ENCODE peak calls at places on chromosome 19, in six cellular contexts. D, Z, H, N, A and W are unnamed samples.

GRCh38 chr19:919157-920050 is 2.3 kb downstream of the KISS1R start:
- DNase-seq in D (no peak), Z (no peak), H (no peak), N (peak; percentile 73), A (no peak), W (no peak)

GRCh38 chr19:5470264-5470671 is 15.1 kb downstream of the ZNRF4 start:
- DNase-seq in D (no peak), Z (no peak), H (no peak), N (no peak), A (no peak), W (no peak)

GRCh38 chr19:57050863-57051262 is 68.9 kb upstream of the USP29 start:
- DNase-seq in D (no peak), Z (no peak), H (no peak), N (no peak), A (no peak), W (no peak)

GRCh38 chr19:4606921-4607678 is 32.2 kb upstream of the TNFAIP8L1 start:
- DNase-seq in D (no peak), Z (peak; percentile 74), H (peak; percentile 68), N (peak; percentile 74), A (peak; percentile 24), W (peak; percentile 75)

GRCh38 chr19:34431681-34432402 is 3.7 kb downstream of the UBA2 start:
- DNase-seq in D (peak; percentile 82), Z (no peak), H (no peak), N (no peak), A (peak; percentile 52), W (no peak)

GRCh38 chr19:33275933-33276619 is 26.3 kb downstream of the CEBPA start:
- DNase-seq in D (no peak), Z (no peak), H (no peak), N (no peak), A (no peak), W (no peak)

GRCh38 chr19:8333771-8334457 is 9.1 kb downstream of the KANK3 start:
- DNase-seq in D (no peak), Z (peak; percentile 66), H (no peak), N (peak; percentile 73), A (no peak), W (no peak)

GRCh38 chr19:56639217-56639616 is 3.7 kb upstream of the SMIM17 start:
- DNase-seq in D (peak; percentile 3), Z (no peak), H (peak; percentile 63), N (no peak), A (peak; percentile 5), W (peak; percentile 53)

GRCh38 chr19:743168-743687 is 7.7 kb upstream of the MISP start:
- DNase-seq in D (no peak), Z (no peak), H (peak; percentile 30), N (no peak), A (no peak), W (no peak)

GRCh38 chr19:35498984-35499383 is 8.7 kb upstream of the KRTDAP start:
- DNase-seq in D (no peak), Z (no peak), H (no peak), N (no peak), A (no peak), W (no peak)

GRCh38 chr19:33234092-33234491 is 8.4 kb upstream of the SLC7A10 start:
- DNase-seq in D (no peak), Z (no peak), H (no peak), N (no peak), A (no peak), W (no peak)

DNA sequence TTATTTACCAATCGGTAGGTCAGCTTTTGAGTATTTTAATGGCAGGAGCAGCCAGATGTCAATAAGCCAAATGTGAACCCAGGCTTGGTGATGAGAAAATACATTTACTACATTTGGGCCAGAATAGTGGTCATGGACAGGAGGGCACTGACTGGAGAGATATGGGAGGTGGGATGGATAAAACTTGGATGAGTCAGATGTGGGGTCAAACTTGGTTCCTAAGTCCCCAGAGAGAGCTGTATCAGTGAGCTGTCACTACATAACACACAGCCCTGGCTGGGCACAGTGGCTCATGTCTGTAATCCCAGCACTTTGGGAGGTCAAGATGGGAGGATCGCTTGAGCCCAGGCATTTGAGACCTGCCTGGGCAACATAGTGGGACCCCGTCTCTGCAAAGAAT is 51.7 kb upstream of the EHD2 start:
- DNase-seq in D (no peak), Z (no peak), H (no peak), N (no peak), A (no peak), W (no peak)
- H3K4ac ChIP-seq in D (no peak overlapping the region), Z (no peak overlapping the region), H (no peak overlapping the region), N (no peak overlapping the region), A (no peak overlapping the region), W (no peak overlapping the region)

GRCh38 chr19:28296506-28296905 is 916.4 kb downstream of the UQCRFS1 start:
- DNase-seq in D (no peak), Z (no peak), H (no peak), N (no peak), A (no peak), W (no peak)

GRCh38 chr19:28303502-28303901 is 909.4 kb downstream of the UQCRFS1 start:
- DNase-seq in D (no peak), Z (no peak), H (peak; percentile 57), N (no peak), A (no peak), W (no peak)

GRCh38 chr19:28297036-28297435 is 915.9 kb downstream of the UQCRFS1 start:
- DNase-seq in D (no peak), Z (no peak), H (no peak), N (no peak), A (no peak), W (no peak)

GRCh38 chr19:28294395-28294794 is 918.6 kb downstream of the UQCRFS1 start:
- DNase-seq in D (no peak), Z (no peak), H (peak; percentile 41), N (no peak), A (no peak), W (no peak)

GRCh38 chr19:28299649-28300048 is 913.3 kb downstream of the UQCRFS1 start:
- DNase-seq in D (no peak), Z (no peak), H (no peak), N (no peak), A (no peak), W (no peak)
- H3K4ac ChIP-seq in D (no peak overlapping the region), Z (no peak overlapping the region), H (no peak overlapping the region), N (no peak overlapping the region), A (no peak overlapping the region), W (no peak overlapping the region)

DNA sequence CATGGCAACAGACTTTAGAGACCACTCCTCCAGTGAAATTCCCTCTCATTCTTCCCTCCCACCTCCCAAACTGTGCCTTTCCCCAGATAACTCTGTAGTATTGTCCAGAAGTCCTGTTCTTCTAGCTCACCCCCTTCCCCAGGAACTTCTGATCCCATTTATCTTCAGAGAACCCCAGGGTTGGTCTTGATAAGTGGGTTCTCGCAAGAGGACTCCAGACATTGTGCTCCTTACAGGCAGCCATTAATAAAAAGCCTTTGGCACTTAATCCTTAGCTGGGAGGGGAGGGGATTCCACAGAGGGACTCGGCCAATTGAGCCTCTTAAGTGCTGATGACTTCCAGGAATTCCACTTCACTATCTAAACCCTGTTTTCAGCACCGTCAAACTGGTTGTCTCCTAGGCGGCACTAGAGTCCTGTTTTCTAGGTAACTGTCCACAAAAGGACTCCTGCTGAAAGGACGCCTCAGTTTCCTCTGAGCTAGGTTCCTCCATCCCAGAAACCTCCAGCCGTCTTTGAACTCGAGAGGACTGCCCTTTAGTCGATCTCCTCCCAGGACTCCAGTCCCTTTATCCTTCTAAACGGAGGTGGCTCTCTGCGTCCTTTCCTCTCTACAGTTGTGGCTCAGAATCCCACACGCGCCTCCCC is 2.0 kb downstream of the LTBP4 start:
- DNase-seq in D (peak; percentile 59), Z (no peak), H (peak; percentile 91), N (no peak), A (peak; percentile 88), W (no peak)
- H3K4ac ChIP-seq in D (peak overlapping the region; percentile 80), Z (no peak overlapping the region), H (no peak overlapping the region), N (no peak overlapping the region), A (peak overlapping the region; percentile 93), W (no peak overlapping the region)

GRCh38 chr19:43618921-43619261 is 538 bp downstream of the ZNF428 start:
- DNase-seq in D (peak; percentile 8), Z (no peak), H (no peak), N (no peak), A (no peak), W (no peak)
- H3K4ac ChIP-seq in D (peak overlapping the region; percentile 97), Z (no peak overlapping the region), H (no peak overlapping the region), N (peak overlapping the region; percentile 96), A (peak overlapping the region; percentile 85), W (no peak overlapping the region)

GRCh38 chr19:46860125-46860845 is 512 bp upstream of the ARHGAP35 start:
- DNase-seq in D (peak; percentile 98), Z (peak; percentile 99), H (peak; percentile 99), N (peak; percentile 95), A (peak; percentile 99), W (peak; percentile 97)

GRCh38 chr19:46861691-46862503 is 1.1 kb downstream of the ARHGAP35 start:
- DNase-seq in D (no peak), Z (no peak), H (peak; percentile 51), N (no peak), A (peak; percentile 58), W (no peak)

GRCh38 chr19:46862504-46862835 is 1.7 kb downstream of the ARHGAP35 start:
- DNase-seq in D (no peak), Z (no peak), H (no peak), N (no peak), A (peak; percentile 57), W (no peak)

GRCh38 chr19:46859637-46860124 is 1.1 kb upstream of the ARHGAP35 start:
- DNase-seq in D (peak; percentile 55), Z (no peak), H (no peak), N (no peak), A (no peak), W (no peak)

GRCh38 chr19:46860846-46861690 is at the start of gene ARHGAP35:
- DNase-seq in D (no peak), Z (peak; percentile 82), H (no peak), N (peak; percentile 77), A (no peak), W (no peak)
- H3K4ac ChIP-seq in D (peak within 1 kb of the TSS; percentile 96), Z (no peak within 1 kb of the TSS), H (peak within 1 kb of the TSS; percentile 97), N (peak within 1 kb of the TSS; percentile 96), A (peak within 1 kb of the TSS; percentile 95), W (no peak within 1 kb of the TSS)

GRCh38 chr19:15324791-15325519 is 7.4 kb downstream of the BRD4 start:
- DNase-seq in D (no peak), Z (peak; percentile 37), H (peak; percentile 78), N (no peak), A (no peak), W (no peak)
- H3K4ac ChIP-seq in D (no peak overlapping the region), Z (no peak overlapping the region), H (no peak overlapping the region), N (no peak overlapping the region), A (no peak overlapping the region), W (no peak overlapping the region)